ENCODE peak calls at places on chromosomes 2 and 18, in six cellular contexts. T is kidney, Q is heart left ventricle, K is globus pallidus, F is posterior cingulate gyrus, M is GOT3. V is an unnamed sample.

GRCh38 chr2:119803101-119803500 is 43.4 kb downstream of the PTPN4 start:
- DNase-seq in T (no peak), M (no peak), F (no peak), K (no peak), Q (no peak), V (no peak)

GRCh38 chr18:44548291-44549221 is 132.1 kb upstream of the SETBP1 start:
- DNase-seq in K (no peak), T (no peak), F (no peak), M (no peak), Q (peak), V (no peak)

GRCh38 chr2:217685255-217685605 is 317.6 kb downstream of the TNS1 start:
- DNase-seq in T (no peak), K (no peak), M (peak), F (no peak), Q (peak), V (no peak)

GRCh38 chr2:4673025-4673489 is 969.7 kb downstream of the DCDC2C start:
- DNase-seq in M (peak), Q (no peak), F (no peak), T (no peak), K (no peak), V (no peak)

GRCh38 chr2:23120161-23120560 is 264.8 kb upstream of the KLHL29 start:
- DNase-seq in M (no peak), F (no peak), Q (no peak), K (no peak), T (no peak), V (no peak)

GRCh38 chr2:216696751-216697560 is 1.6 kb upstream of the IGFBP5 start:
- DNase-seq in Q (no peak), K (no peak), T (no peak), F (no peak), M (no peak), V (no peak)

GRCh38 chr2:66463206-66463605 is 28.3 kb downstream of the MEIS1 start:
- DNase-seq in F (no peak), K (no peak), T (no peak), M (no peak), Q (no peak), V (no peak)

GRCh38 chr2:9203006-9203405 is 3.6 kb upstream of the ASAP2 start:
- DNase-seq in F (no peak), Q (no peak), K (no peak), T (no peak), M (no peak), V (no peak)

GRCh38 chr2:173462908-173463840 is 108.5 kb downstream of the CDCA7 start:
- DNase-seq in T (no peak), K (no peak), M (no peak), F (no peak), Q (no peak), V (no peak)

GRCh38 chr2:172829229-172829628 is 93.6 kb downstream of the RAPGEF4 start:
- DNase-seq in M (no peak), F (no peak), T (no peak), Q (no peak), K (no peak), V (no peak)

GRCh38 chr2:133821107-133821760 is 253.0 kb upstream of the NCKAP5 start:
- DNase-seq in T (no peak), K (no peak), F (no peak), M (no peak), Q (no peak), V (no peak)

GRCh38 chr2:10971855-10972348 is 60.2 kb downstream of the KCNF1 start:
- DNase-seq in Q (no peak), F (peak), M (no peak), T (no peak), K (no peak), V (no peak)

GRCh38 chr2:135650721-135651120 is 90.9 kb upstream of the UBXN4 start:
- DNase-seq in M (no peak), T (no peak), K (no peak), F (no peak), Q (no peak), V (no peak)

GRCh38 chr18:63130176-63130575 is 189.4 kb downstream of the BCL2 start:
- DNase-seq in M (no peak), T (no peak), K (no peak), Q (no peak), F (no peak), V (no peak)